ENCODE peak calls at places on chromosomes 13 and 19, in seven cellular contexts. X, T, A, O, P, B and Z are unnamed samples. For H3K4me1, the result is how much of the 10 kb centered on the place peaks cover.

GRCh38 chr19:2014081-2014693 is 1.3 kb downstream of the BTBD2 start:
- ATAC-seq in X (peak), T (peak), A (no peak), O (no peak), P (no peak), B (no peak), Z (no peak)

GRCh38 chr13:21117104-21117809 is 55.9 kb upstream of the LATS2 start:
- ATAC-seq in X (no peak), T (no peak), A (no peak), O (no peak), P (no peak), B (no peak), Z (no peak)

GRCh38 chr13:46593403-46593802 is 40.4 kb downstream of the LRCH1 start:
- ATAC-seq in X (no peak), T (no peak), A (no peak), O (no peak), P (no peak), B (no peak), Z (no peak)

GRCh38 chr19:34328982-34329381 is 36.0 kb upstream of the GPI start:
- ATAC-seq in X (no peak), T (no peak), A (no peak), O (no peak), P (no peak), B (no peak), Z (no peak)

GRCh38 chr13:31807090-31807541 is 67.8 kb downstream of the RXFP2 start:
- ATAC-seq in X (no peak), T (peak), A (no peak), O (peak), P (no peak), B (peak), Z (no peak)

GRCh38 chr19:6421075-6422014 is 3.3 kb downstream of the KHSRP start:
- ATAC-seq in X (no peak), T (no peak), A (no peak), O (no peak), P (no peak), B (no peak), Z (no peak)

GRCh38 chr13:106277483-106278154 is 257.8 kb downstream of the EFNB2 start:
- ATAC-seq in X (peak), T (no peak), A (no peak), O (no peak), P (no peak), B (no peak), Z (no peak)

GRCh38 chr13:81568824-81569223 is 1227.9 kb upstream of the SPRY2 start:
- ATAC-seq in X (no peak), T (no peak), A (no peak), O (no peak), P (no peak), B (no peak), Z (no peak)

GRCh38 chr19:51431124-51431523 is 13.7 kb upstream of the SIGLEC10 start:
- ATAC-seq in X (peak), T (peak), A (no peak), O (no peak), P (no peak), B (peak), Z (no peak)

GRCh38 chr13:70792121-70792520 is 683.9 kb upstream of the KLHL1 start:
- ATAC-seq in X (no peak), T (no peak), A (no peak), O (no peak), P (no peak), B (no peak), Z (no peak)

DNA sequence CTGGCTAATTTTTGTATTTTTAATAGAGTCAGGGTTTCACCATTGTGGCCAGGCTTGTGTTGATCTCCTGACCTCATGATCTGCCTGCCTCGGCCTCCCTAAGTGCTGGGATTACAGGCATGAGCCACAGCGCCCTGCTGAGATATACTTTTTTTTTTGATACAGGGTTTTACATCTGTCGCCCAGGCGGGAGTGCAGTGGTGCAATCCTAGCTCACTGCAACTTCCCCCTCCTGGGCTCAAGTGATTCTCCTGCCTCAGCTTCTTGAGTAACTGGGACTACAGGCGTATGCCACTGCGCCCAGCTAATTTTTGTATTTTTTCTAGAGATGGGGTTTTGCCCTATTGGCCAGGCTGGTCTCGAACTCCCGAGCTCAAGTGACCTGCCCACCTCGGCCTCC is 2.0 kb downstream of the COLGALT1 start:
- ATAC-seq in X (no peak), T (no peak), A (no peak), O (no peak), P (no peak), B (no peak), Z (no peak)
- H3K4me1 ChIP-seq in X (under half), T (half or more), A (under half), O (under half), P (under half), B (half or more), Z (under half)

GRCh38 chr19:47644743-47645499 is 36.0 kb downstream of the BICRA start:
- ATAC-seq in X (no peak), T (no peak), A (no peak), O (no peak), P (no peak), B (no peak), Z (no peak)
- H3K27ac ChIP-seq in X (no peak), T (no peak), A (no peak), O (peak), P (no peak), B (no peak), Z (peak)

DNA sequence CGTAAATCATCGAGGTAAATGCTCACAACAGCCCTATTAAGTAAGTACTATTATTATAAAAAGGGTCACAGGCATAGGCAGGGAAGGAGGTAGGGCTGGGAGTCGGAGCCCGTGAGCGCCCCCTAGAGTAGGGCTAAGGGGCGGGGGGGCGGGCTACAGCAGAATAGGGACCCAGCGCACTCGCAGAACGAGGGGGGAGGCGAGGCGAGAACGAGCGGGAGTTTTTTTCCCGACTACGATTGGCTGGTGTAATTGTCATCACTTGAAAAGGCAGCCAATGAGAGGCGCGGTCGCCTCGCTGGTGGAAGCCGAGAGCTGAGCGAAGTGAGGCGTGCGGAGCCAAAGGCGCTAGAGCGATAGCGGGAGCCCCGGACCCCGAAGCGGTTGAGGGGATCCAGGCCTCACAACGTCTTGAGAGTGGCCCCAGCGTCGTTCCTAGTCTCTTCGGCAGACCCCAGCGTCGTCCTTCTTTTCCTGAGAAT is 24.2 kb downstream of the KEAP1 start:
- ATAC-seq in X (peak), T (peak), A (peak), O (peak), P (peak), B (peak), Z (peak)
- TF ChIP-seq CTCF in X (peak), T (peak), A (peak), O (peak), P (peak), B (peak), Z (peak)

GRCh38 chr19:33176670-33177416 is 17.3 kb upstream of the LRP3 start:
- ATAC-seq in X (peak), T (peak), A (peak), O (peak), P (peak), B (peak), Z (peak)

GRCh38 chr19:33175886-33176669 is 18.1 kb upstream of the LRP3 start:
- ATAC-seq in X (peak), T (peak), A (no peak), O (peak), P (no peak), B (peak), Z (peak)

GRCh38 chr19:33174186-33174585 is 19.9 kb upstream of the LRP3 start:
- ATAC-seq in X (no peak), T (no peak), A (no peak), O (no peak), P (no peak), B (no peak), Z (no peak)

GRCh38 chr19:33177417-33177976 is 16.6 kb upstream of the LRP3 start:
- ATAC-seq in X (no peak), T (no peak), A (peak), O (peak), P (peak), B (peak), Z (no peak)

GRCh38 chr19:33175156-33175782 is 18.9 kb upstream of the LRP3 start:
- ATAC-seq in X (no peak), T (no peak), A (no peak), O (no peak), P (no peak), B (no peak), Z (no peak)
- H3K4me1 ChIP-seq in X (under half), T (under half), A (under half), O (under half), P (under half), B (under half), Z (under half)

GRCh38 chr19:4977299-4978174 is 8.6 kb downstream of the KDM4B start:
- ATAC-seq in X (peak), T (no peak), A (peak), O (peak), P (peak), B (peak), Z (peak)
- H3K27ac ChIP-seq in X (peak), T (peak), A (no peak), O (peak), P (peak), B (peak), Z (peak)